ENCODE peak calls at places on chromosomes 11 and 22, in ten cellular contexts. J, B, I, C, T, S, X, M, P and V are unnamed samples.

GRCh38 chr11:16632295-16633200 is 105.9 kb upstream of the C11orf58 start:
- DNase-seq in J (no peak), B (no peak), I (no peak), C (peak), T (peak), S (no peak), X (peak), M (no peak), P (no peak), V (peak)

GRCh38 chr11:9075441-9076000 is 15.9 kb downstream of the SCUBE2 start:
- DNase-seq in J (no peak), B (no peak), I (no peak), C (no peak), T (no peak), S (no peak), X (no peak), M (no peak), P (no peak), V (no peak)

GRCh38 chr11:129247129-129247528 is 55.0 kb upstream of the ARHGAP32 start:
- DNase-seq in J (no peak), B (no peak), I (no peak), C (no peak), T (no peak), S (no peak), X (peak), M (no peak), P (no peak), V (no peak)

GRCh38 chr22:26763633-26764295 is 106.4 kb downstream of the MIAT start:
- DNase-seq in J (no peak), B (no peak), I (no peak), C (no peak), T (peak), S (no peak), X (peak), M (peak), P (no peak), V (peak)

GRCh38 chr11:63536669-63537292 is at the start of gene PLAAT4:
- DNase-seq in J (peak), B (no peak), I (peak), C (no peak), T (no peak), S (peak), X (no peak), M (no peak), P (no peak), V (peak)

GRCh38 chr11:37468344-37468743 is 870.3 kb upstream of the RAG2 start:
- DNase-seq in J (no peak), B (no peak), I (no peak), C (no peak), T (no peak), S (no peak), X (peak), M (no peak), P (no peak), V (no peak)

GRCh38 chr22:48004038-48004437 is 1241.6 kb downstream of the TBC1D22A start:
- DNase-seq in J (no peak), B (no peak), I (no peak), C (no peak), T (no peak), S (no peak), X (no peak), M (no peak), P (no peak), V (no peak)

GRCh38 chr11:115391598-115391997 is 112.6 kb downstream of the CADM1 start:
- DNase-seq in J (no peak), B (no peak), I (no peak), C (peak), T (no peak), S (no peak), X (no peak), M (no peak), P (no peak), V (no peak)

GRCh38 chr11:69041516-69041915 is 7.2 kb upstream of the TPCN2 start:
- DNase-seq in J (no peak), B (no peak), I (no peak), C (peak), T (no peak), S (no peak), X (no peak), M (no peak), P (no peak), V (no peak)

GRCh38 chr11:69011624-69012091 is 1.4 kb downstream of the MRGPRF start:
- DNase-seq in J (no peak), B (no peak), I (no peak), C (no peak), T (no peak), S (no peak), X (no peak), M (no peak), P (no peak), V (no peak)

GRCh38 chr11:10858505-10859360 is 880 bp upstream of the ZBED5 start:
- DNase-seq in J (peak), B (no peak), I (peak), C (peak), T (peak), S (peak), X (peak), M (no peak), P (no peak), V (no peak)

GRCh38 chr11:112247198-112247597 is 13.5 kb downstream of the PLET1 start:
- DNase-seq in J (no peak), B (no peak), I (no peak), C (no peak), T (peak), S (no peak), X (peak), M (no peak), P (no peak), V (no peak)

GRCh38 chr11:110373061-110373702 is 56.6 kb upstream of the FDX1 start:
- DNase-seq in J (no peak), B (no peak), I (no peak), C (no peak), T (peak), S (no peak), X (peak), M (no peak), P (no peak), V (peak)

GRCh38 chr11:7579226-7579825 is 65.5 kb downstream of the PPFIBP2 start:
- DNase-seq in J (no peak), B (no peak), I (peak), C (no peak), T (no peak), S (no peak), X (no peak), M (no peak), P (no peak), V (peak)

GRCh38 chr11:64089915-64090810 is 54.4 kb downstream of the FLRT1 start:
- DNase-seq in J (no peak), B (no peak), I (no peak), C (no peak), T (no peak), S (no peak), X (no peak), M (no peak), P (no peak), V (no peak)

GRCh38 chr22:43047605-43048004 is 32.7 kb upstream of the PACSIN2 start:
- DNase-seq in J (no peak), B (no peak), I (no peak), C (no peak), T (no peak), S (no peak), X (no peak), M (no peak), P (no peak), V (no peak)

GRCh38 chr11:61056566-61056965 is 45.7 kb upstream of the CD5 start:
- DNase-seq in J (peak), B (no peak), I (no peak), C (no peak), T (no peak), S (no peak), X (no peak), M (no peak), P (no peak), V (no peak)

GRCh38 chr11:36296925-36297604 is 977 bp downstream of the PRR5L start:
- DNase-seq in J (no peak), B (no peak), I (no peak), C (no peak), T (peak), S (no peak), X (peak), M (no peak), P (peak), V (peak)
- TF ChIP-seq CTCF in J (no peak), B (no peak), I (no peak), C (no peak), T (no peak), S (no peak), X (no peak), M (no peak), P (no peak), V (no peak)

GRCh38 chr11:47375546-47376085 is 2.7 kb downstream of the SPI1 start:
- DNase-seq in J (no peak), B (no peak), I (no peak), C (no peak), T (no peak), S (no peak), X (no peak), M (no peak), P (no peak), V (no peak)
- H3K4me3 ChIP-seq in J (no peak), B (peak), I (no peak), C (no peak), T (no peak), S (peak), X (no peak), M (no peak), P (no peak), V (no peak)

DNA sequence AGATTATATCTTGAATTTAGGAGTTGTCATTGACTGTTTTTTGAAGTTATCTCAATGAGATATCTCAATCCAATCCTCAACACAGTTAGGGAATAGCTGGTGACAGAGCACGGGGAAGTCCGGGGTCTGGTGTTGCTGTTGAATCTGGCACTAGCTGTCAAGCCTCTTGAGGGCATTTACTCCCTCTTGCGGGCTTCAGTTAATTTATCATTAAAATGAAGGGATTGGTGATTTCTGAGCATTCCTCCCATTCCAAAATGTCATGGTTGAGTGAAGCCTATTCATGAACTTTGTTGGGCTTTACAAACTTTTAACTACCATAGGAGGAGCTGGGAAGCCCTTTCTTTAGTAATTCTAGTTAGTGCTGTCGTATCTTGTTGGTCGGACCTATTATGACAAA is 40.2 kb downstream of the UVRAG start:
- DNase-seq in J (no peak), B (no peak), I (no peak), C (no peak), T (no peak), S (no peak), X (no peak), M (no peak), P (no peak), V (no peak)
- TF ChIP-seq CTCF in J (no peak), B (no peak), I (no peak), C (no peak), T (no peak), S (no peak), X (no peak), M (no peak), P (no peak), V (no peak)

GRCh38 chr22:49760630-49761571 is 66.8 kb downstream of the BRD1 start:
- DNase-seq in J (no peak), B (no peak), I (peak), C (no peak), T (no peak), S (no peak), X (peak), M (no peak), P (no peak), V (no peak)
- H3K4me3 ChIP-seq in J (no peak), B (no peak), I (no peak), C (no peak), T (no peak), S (no peak), X (no peak), M (no peak), P (no peak), V (no peak)

GRCh38 chr22:35830305-35830704 is 112.6 kb downstream of the APOL5 start:
- DNase-seq in J (no peak), B (no peak), I (no peak), C (no peak), T (no peak), S (no peak), X (no peak), M (no peak), P (no peak), V (no peak)
- TF ChIP-seq CTCF in J (no peak), B (no peak), I (no peak), C (no peak), T (no peak), S (no peak), X (no peak), M (no peak), P (no peak), V (no peak)

DNA sequence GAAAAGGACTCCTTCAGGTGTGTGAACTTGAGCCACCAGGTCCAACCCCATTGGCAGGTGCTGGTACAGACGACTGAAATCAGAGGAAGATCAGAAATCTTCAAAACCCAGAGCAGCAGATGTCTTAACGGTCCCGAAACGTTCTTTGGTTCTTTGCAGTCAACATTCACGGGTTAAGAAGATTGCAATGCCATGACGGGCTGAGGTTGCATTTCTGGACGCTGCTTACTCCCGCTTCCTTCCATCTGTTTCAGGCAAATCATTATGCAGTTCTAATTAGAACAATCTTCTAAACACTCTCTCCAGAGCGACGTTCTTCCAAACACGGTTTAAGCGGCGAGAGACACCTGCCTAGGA is 504 bp upstream of the LUZP2 start:
- DNase-seq in J (no peak), B (no peak), I (no peak), C (no peak), T (no peak), S (no peak), X (no peak), M (no peak), P (no peak), V (peak)
- H3K4me3 ChIP-seq in J (no peak), B (peak), I (no peak), C (peak), T (peak), S (peak), X (peak), M (peak), P (peak), V (peak)

GRCh38 chr22:20226760-20227350 is 41.3 kb downstream of the RTN4R start:
- DNase-seq in J (no peak), B (no peak), I (no peak), C (no peak), T (no peak), S (no peak), X (no peak), M (no peak), P (no peak), V (no peak)
- TF ChIP-seq CTCF in J (no peak), B (no peak), I (no peak), C (no peak), T (no peak), S (no peak), X (no peak), M (no peak), P (no peak), V (no peak)

GRCh38 chr22:38872172-38872830 is at the start of gene CBX6:
- DNase-seq in J (peak), B (peak), I (peak), C (peak), T (peak), S (peak), X (peak), M (peak), P (peak), V (peak)
- H3K4me3 ChIP-seq in J (peak), B (peak), I (peak), C (peak), T (peak), S (peak), X (peak), M (peak), P (peak), V (peak)